ENCODE peak calls at places on chromosomes 1 and 21, in ten cellular contexts. C, N, M, B, J, R, G, K, Z and U are unnamed samples.

GRCh38 chr1:81071072-81071858 is 729.5 kb upstream of the ADGRL2 start:
- DNase-seq in B (no peak), M (no peak), J (no peak), C (no peak), N (no peak), R (no peak), Z (no peak), G (no peak), K (no peak), U (no peak)

GRCh38 chr21:27807596-27807995 is 840.7 kb upstream of the ADAMTS5 start:
- DNase-seq in K (no peak), N (no peak), R (no peak), M (no peak), G (peak), C (no peak), B (no peak), J (no peak), Z (no peak), U (no peak)

GRCh38 chr1:200670215-200671118 is 760 bp upstream of the DDX59 start:
- DNase-seq in N (peak), J (peak), M (no peak), G (peak), R (no peak), K (no peak), Z (peak), B (peak), C (no peak), U (peak)

GRCh38 chr1:205369621-205370230 is 13.0 kb upstream of the KLHDC8A start:
- DNase-seq in R (no peak), J (no peak), N (no peak), B (no peak), M (no peak), Z (no peak), C (no peak), K (no peak), G (peak), U (no peak)

GRCh38 chr21:42245348-42246185 is 26.6 kb downstream of the ABCG1 start:
- DNase-seq in C (no peak), M (no peak), Z (peak), B (no peak), N (no peak), K (no peak), R (no peak), J (no peak), G (no peak), U (no peak)

GRCh38 chr1:206012086-206012859 is 9.1 kb upstream of the RAB7B start:
- DNase-seq in G (no peak), C (no peak), J (no peak), Z (no peak), M (peak), K (no peak), N (peak), R (no peak), B (no peak), U (no peak)

GRCh38 chr1:155479205-155479604 is 83.4 kb downstream of the ASH1L start:
- DNase-seq in J (no peak), K (peak), N (no peak), G (peak), B (no peak), C (no peak), Z (no peak), M (no peak), R (no peak), U (no peak)

GRCh38 chr1:40122865-40123264 is 25.8 kb upstream of the PPT1 start:
- DNase-seq in Z (no peak), M (no peak), C (no peak), R (no peak), N (no peak), B (no peak), K (no peak), G (no peak), J (no peak), U (no peak)

GRCh38 chr1:229664133-229664689 is 38.2 kb downstream of the URB2 start:
- DNase-seq in M (no peak), N (peak), K (peak), R (no peak), G (peak), Z (no peak), C (peak), J (no peak), B (no peak), U (no peak)

GRCh38 chr1:36161656-36162531 is 5.9 kb downstream of the MAP7D1 start:
- DNase-seq in Z (no peak), J (no peak), M (no peak), G (no peak), K (peak), B (no peak), C (no peak), R (no peak), N (no peak), U (no peak)

GRCh38 chr1:62833529-62833928 is 49.6 kb downstream of the ATG4C start:
- DNase-seq in Z (no peak), M (no peak), C (no peak), G (no peak), J (no peak), N (no peak), R (no peak), B (no peak), K (no peak), U (no peak)

GRCh38 chr1:109500886-109501285 is 7.0 kb downstream of the CYB561D1 start:
- DNase-seq in Z (no peak), G (peak), N (no peak), K (no peak), M (no peak), B (no peak), R (no peak), J (no peak), C (no peak), U (peak)

GRCh38 chr1:2466834-2467554 is 9.1 kb upstream of the PLCH2 start:
- DNase-seq in B (no peak), M (peak), G (no peak), K (no peak), R (no peak), Z (no peak), C (no peak), N (no peak), J (no peak), U (no peak)

GRCh38 chr1:230752407-230752806 is 5.2 kb downstream of the CAPN9 start:
- DNase-seq in G (no peak), K (no peak), M (no peak), R (no peak), N (peak), C (no peak), Z (peak), B (no peak), J (no peak), U (no peak)

GRCh38 chr21:44697811-44698734 is 1.1 kb downstream of the KRTAP10-12 start:
- DNase-seq in C (no peak), J (no peak), K (no peak), M (peak), G (no peak), N (no peak), B (no peak), Z (no peak), R (no peak), U (no peak)

GRCh38 chr1:212518188-212518951 is 85.7 kb downstream of the NENF start:
- DNase-seq in J (no peak), R (peak), G (peak), Z (no peak), C (no peak), B (no peak), K (peak), M (no peak), N (no peak), U (no peak)

GRCh38 chr1:66747500-66747899 is 4.8 kb upstream of the DYNLT5 start:
- DNase-seq in C (no peak), B (no peak), M (no peak), Z (no peak), N (no peak), R (no peak), J (no peak), G (peak), K (no peak), U (peak)

GRCh38 chr1:40820251-40820797 is 36.7 kb downstream of the KCNQ4 start:
- DNase-seq in N (no peak), R (no peak), Z (no peak), J (no peak), B (no peak), M (no peak), K (peak), C (no peak), G (no peak), U (no peak)

GRCh38 chr1:163173121-163173520 is 29.6 kb downstream of the RGS5 start:
- DNase-seq in C (no peak), G (no peak), M (no peak), B (no peak), J (no peak), R (no peak), N (no peak), K (no peak), Z (no peak), U (no peak)

GRCh38 chr1:41319803-41320711 is 41.2 kb upstream of the FOXO6 start:
- DNase-seq in Z (no peak), G (no peak), M (no peak), R (no peak), J (no peak), B (no peak), C (no peak), K (no peak), N (no peak), U (no peak)